ENCODE peak calls at places on chromosomes 11 and 22, in five cellular contexts. A is left colon, C is NCI-H510A treated with DMSO at 0.1 percent for 48 hours, T is fibroblast of the aortic adventitia, Z is T-helper 1 cell. N is an unnamed sample.

GRCh38 chr22:43170131-43170480 is 16.8 kb downstream of the TTLL12 start:
- DNase-seq in T (no peak), A (peak), Z (no peak), C (no peak), N (no peak)

GRCh38 chr11:64833198-64833502 is 11.3 kb downstream of the CDC42BPG start:
- DNase-seq in A (no peak), T (no peak), Z (no peak), C (no peak), N (no peak)

GRCh38 chr22:23012081-23012622 is 58.2 kb upstream of the GNAZ start:
- DNase-seq in C (no peak), Z (no peak), A (no peak), T (no peak), N (no peak)

GRCh38 chr11:103699216-103699615 is 337.2 kb upstream of the DDI1 start:
- DNase-seq in Z (no peak), T (peak), C (no peak), A (no peak), N (no peak)

GRCh38 chr11:123672568-123672967 is 18.1 kb upstream of the SCN3B start:
- DNase-seq in Z (no peak), A (no peak), T (no peak), C (no peak), N (no peak)

GRCh38 chr11:118791961-118792578 is 1.1 kb upstream of the DDX6 start:
- DNase-seq in T (no peak), C (peak), A (peak), Z (peak), N (peak)

GRCh38 chr11:125638315-125638714 is 13.4 kb downstream of the CHEK1 start:
- DNase-seq in Z (no peak), C (no peak), T (no peak), A (no peak), N (no peak)

GRCh38 chr11:77129069-77129840 is 1.2 kb downstream of the MYO7A start:
- DNase-seq in C (no peak), T (no peak), A (no peak), Z (no peak), N (no peak)

GRCh38 chr22:25626146-25626992 is 61.9 kb downstream of the GRK3 start:
- DNase-seq in T (no peak), C (no peak), A (no peak), Z (no peak), N (no peak)

GRCh38 chr11:64011371-64011770 is 24.4 kb upstream of the FLRT1 start:
- DNase-seq in C (no peak), T (no peak), A (no peak), Z (no peak), N (no peak)

GRCh38 chr11:86069408-86070086 is 663 bp upstream of the PICALM start:
- DNase-seq in C (peak), Z (no peak), A (no peak), T (peak), N (peak)

GRCh38 chr11:69319255-69320106 is 25.5 kb downstream of the MYEOV start:
- DNase-seq in Z (no peak), A (no peak), C (no peak), T (no peak), N (no peak)

GRCh38 chr11:107924306-107924705 is 3.9 kb upstream of the RAB39A start:
- DNase-seq in C (no peak), Z (no peak), T (no peak), A (no peak), N (no peak)

GRCh38 chr11:72736452-72737069 is 15.6 kb downstream of the ARAP1 start:
- DNase-seq in T (peak), C (no peak), Z (no peak), A (no peak), N (no peak)

GRCh38 chr11:64400096-64400495 is 41.1 kb downstream of the RPS6KA4 start:
- DNase-seq in T (peak), C (no peak), A (no peak), Z (no peak), N (no peak)

GRCh38 chr11:12195773-12196172 is 85.4 kb downstream of the MICAL2 start:
- DNase-seq in A (no peak), Z (no peak), T (no peak), C (no peak), N (no peak)

GRCh38 chr22:25482868-25483639 is 81.4 kb upstream of the GRK3 start:
- DNase-seq in Z (no peak), C (no peak), A (no peak), T (no peak), N (no peak)

GRCh38 chr11:27390318-27390958 is 27.4 kb upstream of the CCDC34 start:
- DNase-seq in Z (no peak), C (no peak), T (no peak), A (no peak), N (no peak)

GRCh38 chr11:42631223-42631843 is 680.5 kb upstream of the API5 start:
- DNase-seq in C (peak), A (no peak), T (no peak), Z (no peak), N (no peak)

GRCh38 chr22:47343611-47344010 is 581.2 kb downstream of the TBC1D22A start:
- DNase-seq in C (no peak), Z (no peak), A (no peak), T (no peak), N (no peak)

GRCh38 chr11:22703561-22703960 is 37.1 kb downstream of the GAS2 start:
- DNase-seq in A (no peak), T (no peak), Z (no peak), C (peak), N (no peak)

GRCh38 chr11:33912405-33913361 is 20.8 kb upstream of the LMO2 start:
- DNase-seq in A (no peak), C (peak), T (peak), Z (no peak), N (no peak)

GRCh38 chr22:50600967-50601668 is 525 bp downstream of the MAPK8IP2 start:
- DNase-seq in A (no peak), Z (no peak), C (no peak), T (no peak), N (no peak)

N was measured in colonic mucosa.